ENCODE peak calls at places on chromosome 9, in seven cellular contexts. L, O, H, Q, N, W and S are unnamed samples.

GRCh38 chr9:131279927-131280530 is 3.7 kb upstream of the FAM78A start:
- DNase-seq in L (no peak), O (no peak), H (no peak), Q (no peak), N (no peak), W (no peak), S (peak)

GRCh38 chr9:37575921-37576721 is at the start of gene FBXO10:
- DNase-seq in L (peak), O (peak), H (peak), Q (peak), N (peak), W (peak), S (peak)

GRCh38 chr9:32672478-32672877 is 37.0 kb upstream of the TAF1L start:
- DNase-seq in L (no peak), O (peak), H (no peak), Q (no peak), N (no peak), W (no peak), S (peak)

GRCh38 chr9:114221706-114222465 is 66.5 kb downstream of the COL27A1 start:
- DNase-seq in L (no peak), O (peak), H (no peak), Q (no peak), N (no peak), W (no peak), S (no peak)

GRCh38 chr9:101791938-101792337 is 53.5 kb upstream of the GRIN3A start:
- DNase-seq in L (peak), O (peak), H (peak), Q (peak), N (peak), W (peak), S (peak)

GRCh38 chr9:32931129-32931528 is 70.3 kb downstream of the APTX start:
- DNase-seq in L (no peak), O (no peak), H (no peak), Q (no peak), N (no peak), W (no peak), S (no peak)

GRCh38 chr9:79335987-79336386 is 235.8 kb upstream of the TLE4 start:
- DNase-seq in L (no peak), O (no peak), H (no peak), Q (no peak), N (no peak), W (no peak), S (no peak)

GRCh38 chr9:136343121-136343883 is 16.0 kb downstream of the GPSM1 start:
- DNase-seq in L (no peak), O (no peak), H (no peak), Q (no peak), N (no peak), W (no peak), S (no peak)

GRCh38 chr9:121169094-121169601 is 32.5 kb downstream of the RAB14 start:
- DNase-seq in L (peak), O (peak), H (no peak), Q (no peak), N (no peak), W (peak), S (peak)

GRCh38 chr9:130463763-130464745 is 19.3 kb downstream of the ASS1 start:
- DNase-seq in L (no peak), O (no peak), H (no peak), Q (no peak), N (no peak), W (no peak), S (no peak)

GRCh38 chr9:76720245-76720644 is 44.0 kb upstream of the PCA3 start:
- DNase-seq in L (no peak), O (no peak), H (no peak), Q (no peak), N (no peak), W (no peak), S (no peak)

GRCh38 chr9:88049677-88050307 is 75.5 kb upstream of the CDK20 start:
- DNase-seq in L (no peak), O (no peak), H (no peak), Q (no peak), N (no peak), W (no peak), S (no peak)

GRCh38 chr9:115212832-115213231 is 94.9 kb upstream of the TNC start:
- DNase-seq in L (peak), O (no peak), H (peak), Q (no peak), N (no peak), W (no peak), S (no peak)

GRCh38 chr9:73995836-73996235 is 501.3 kb upstream of the RORB start:
- DNase-seq in L (no peak), O (no peak), H (no peak), Q (no peak), N (no peak), W (no peak), S (no peak)

GRCh38 chr9:90142580-90142979 is 500.0 kb downstream of the DIRAS2 start:
- DNase-seq in L (peak), O (peak), H (peak), Q (peak), N (peak), W (peak), S (peak)

GRCh38 chr9:118669986-118670385 is 699.2 kb downstream of the BRINP1 start:
- DNase-seq in L (no peak), O (no peak), H (no peak), Q (no peak), N (no peak), W (no peak), S (no peak)

GRCh38 chr9:114299286-114300152 is 23.4 kb upstream of the ORM1 start:
- DNase-seq in L (no peak), O (no peak), H (no peak), Q (no peak), N (no peak), W (no peak), S (no peak)

GRCh38 chr9:136387217-136387616 is 12.8 kb downstream of the SNAPC4 start:
- DNase-seq in L (no peak), O (no peak), H (no peak), Q (no peak), N (no peak), W (no peak), S (no peak)

GRCh38 chr9:34027845-34028574 is 20.7 kb downstream of the UBAP2 start:
- DNase-seq in L (no peak), O (no peak), H (no peak), Q (no peak), N (no peak), W (no peak), S (no peak)

GRCh38 chr9:20197976-20198685 is 409.3 kb upstream of the SLC24A2 start:
- DNase-seq in L (peak), O (peak), H (no peak), Q (peak), N (peak), W (peak), S (peak)

GRCh38 chr9:74391816-74392215 is 105.3 kb upstream of the RORB start:
- DNase-seq in L (no peak), O (no peak), H (no peak), Q (no peak), N (no peak), W (no peak), S (no peak)

GRCh38 chr9:83182071-83182470 is 119.1 kb upstream of the RASEF start:
- DNase-seq in L (no peak), O (no peak), H (no peak), Q (peak), N (no peak), W (no peak), S (no peak)

GRCh38 chr9:83188272-83188671 is 125.3 kb upstream of the RASEF start:
- DNase-seq in L (no peak), O (no peak), H (no peak), Q (no peak), N (no peak), W (no peak), S (no peak)

GRCh38 chr9:83191154-83191553 is 128.2 kb upstream of the RASEF start:
- DNase-seq in L (no peak), O (no peak), H (no peak), Q (no peak), N (no peak), W (no peak), S (no peak)

GRCh38 chr9:83186354-83186753 is 123.4 kb upstream of the RASEF start:
- DNase-seq in L (no peak), O (no peak), H (no peak), Q (no peak), N (no peak), W (no peak), S (no peak)

GRCh38 chr9:83185517-83186192 is 122.7 kb upstream of the RASEF start:
- DNase-seq in L (no peak), O (no peak), H (no peak), Q (no peak), N (peak), W (no peak), S (no peak)
- H2AFZ ChIP-seq in L (no peak), O (no peak), H (no peak), Q (peak), N (peak), W (no peak), S (no peak)

GRCh38 chr9:9003184-9003583 is 1203.6 kb upstream of the DMAC1 start:
- DNase-seq in L (no peak), O (no peak), H (no peak), Q (peak), N (peak), W (peak), S (no peak)
- TF ChIP-seq EZH2phosphoT487 in L (no peak), O (no peak), H (no peak), Q (no peak), N (no peak), W (no peak), S (no peak)

DNA sequence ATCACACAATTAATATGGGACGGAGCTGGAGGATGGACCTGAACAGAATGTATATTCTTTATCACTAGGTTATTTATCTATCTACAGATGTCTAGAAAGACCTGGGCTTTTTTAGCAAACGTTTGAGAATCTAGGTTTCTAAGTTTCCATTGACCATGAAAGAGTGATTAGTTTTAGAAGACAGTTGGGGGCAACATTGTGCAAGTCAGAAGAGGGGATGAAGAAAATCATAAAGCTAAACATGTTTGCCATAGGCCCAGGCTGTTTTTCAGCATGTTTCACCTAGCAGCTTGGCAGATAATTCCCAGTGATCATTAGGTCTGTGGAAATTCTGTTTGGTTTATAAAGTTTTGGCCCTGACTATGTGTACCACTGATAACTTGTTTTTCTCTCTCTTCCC is 44.1 kb upstream of the CDKN2B start:
- DNase-seq in L (no peak), O (peak), H (no peak), Q (no peak), N (no peak), W (no peak), S (no peak)
- H2AFZ ChIP-seq in L (no peak), O (peak), H (no peak), Q (no peak), N (no peak), W (no peak), S (no peak)

GRCh38 chr9:134526798-134527492 is 114.7 kb upstream of the COL5A1 start:
- DNase-seq in L (no peak), O (no peak), H (no peak), Q (no peak), N (no peak), W (no peak), S (peak)
- TF ChIP-seq EZH2phosphoT487 in L (no peak), O (no peak), H (no peak), Q (no peak), N (no peak), W (no peak), S (no peak)

DNA sequence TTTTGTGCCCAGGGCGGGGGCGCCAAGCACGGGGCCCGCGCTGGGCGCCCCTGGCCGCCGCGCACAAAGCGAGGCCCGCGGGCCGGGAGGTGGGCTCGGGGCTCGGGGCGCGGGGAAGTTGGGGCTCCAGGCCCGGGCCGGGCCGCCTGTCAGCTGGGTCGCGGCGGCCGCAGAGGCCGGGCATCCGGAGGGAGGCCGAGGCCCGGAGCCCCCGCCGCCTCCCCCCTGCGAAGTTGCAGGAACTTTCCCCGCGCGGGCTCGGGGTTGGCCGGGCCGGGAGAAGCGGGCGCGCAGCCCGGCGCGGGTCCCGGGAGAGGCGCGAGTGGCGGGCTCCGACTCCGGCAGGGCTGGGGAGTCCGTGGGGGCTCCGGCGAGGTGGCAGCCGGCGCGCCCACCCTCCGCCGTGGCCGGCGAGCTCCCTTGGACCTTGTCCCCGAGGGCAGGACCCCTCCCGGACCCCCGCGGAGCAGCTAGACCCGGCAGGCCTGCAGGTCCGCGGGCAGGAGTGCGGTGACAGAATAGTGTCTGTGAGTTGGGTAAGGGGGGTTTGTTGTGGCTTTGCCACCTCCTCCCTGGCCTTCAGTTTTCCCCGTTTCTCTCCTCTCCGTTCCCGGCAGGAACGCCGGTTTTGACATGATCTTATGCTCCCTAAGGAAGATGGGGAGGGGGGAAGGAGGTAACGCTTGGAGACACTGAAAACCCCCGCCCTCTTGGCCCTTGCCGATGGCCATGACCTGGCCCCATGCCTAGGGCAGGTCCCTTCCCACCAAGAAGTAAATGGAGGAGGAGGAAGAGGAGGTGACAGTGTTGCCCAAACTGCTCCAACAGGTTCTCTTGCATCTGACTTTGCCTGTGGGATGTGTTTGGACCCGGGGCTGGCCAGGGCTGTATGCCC is 908 bp downstream of the PHF2 start:
- DNase-seq in L (peak), O (peak), H (peak), Q (peak), N (peak), W (peak), S (peak)
- H2AFZ ChIP-seq in L (peak), O (peak), H (peak), Q (peak), N (peak), W (peak), S (peak)

DNA sequence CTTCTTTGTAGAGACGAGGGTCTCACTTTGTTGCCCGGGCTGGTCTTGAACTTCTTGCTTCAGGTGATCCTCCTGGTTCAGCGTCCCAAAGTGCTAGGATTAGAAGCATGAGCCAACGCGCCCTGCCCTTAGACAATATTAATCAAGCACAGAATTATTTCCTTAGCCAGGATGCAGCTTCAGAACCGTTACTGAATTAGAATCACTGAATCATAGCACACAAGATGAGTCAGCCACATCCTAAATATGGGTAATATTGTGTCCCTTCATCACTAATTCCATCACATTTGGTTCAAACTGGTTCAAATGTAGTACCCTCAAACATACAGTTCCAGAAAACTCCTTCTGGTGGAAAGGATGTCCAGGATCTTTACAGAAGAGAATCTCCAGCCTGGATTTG is 82.7 kb downstream of the BNC2 start:
- DNase-seq in L (no peak), O (peak), H (no peak), Q (no peak), N (no peak), W (no peak), S (peak)
- TF ChIP-seq EZH2phosphoT487 in L (no peak), O (no peak), H (no peak), Q (no peak), N (no peak), W (no peak), S (no peak)

DNA sequence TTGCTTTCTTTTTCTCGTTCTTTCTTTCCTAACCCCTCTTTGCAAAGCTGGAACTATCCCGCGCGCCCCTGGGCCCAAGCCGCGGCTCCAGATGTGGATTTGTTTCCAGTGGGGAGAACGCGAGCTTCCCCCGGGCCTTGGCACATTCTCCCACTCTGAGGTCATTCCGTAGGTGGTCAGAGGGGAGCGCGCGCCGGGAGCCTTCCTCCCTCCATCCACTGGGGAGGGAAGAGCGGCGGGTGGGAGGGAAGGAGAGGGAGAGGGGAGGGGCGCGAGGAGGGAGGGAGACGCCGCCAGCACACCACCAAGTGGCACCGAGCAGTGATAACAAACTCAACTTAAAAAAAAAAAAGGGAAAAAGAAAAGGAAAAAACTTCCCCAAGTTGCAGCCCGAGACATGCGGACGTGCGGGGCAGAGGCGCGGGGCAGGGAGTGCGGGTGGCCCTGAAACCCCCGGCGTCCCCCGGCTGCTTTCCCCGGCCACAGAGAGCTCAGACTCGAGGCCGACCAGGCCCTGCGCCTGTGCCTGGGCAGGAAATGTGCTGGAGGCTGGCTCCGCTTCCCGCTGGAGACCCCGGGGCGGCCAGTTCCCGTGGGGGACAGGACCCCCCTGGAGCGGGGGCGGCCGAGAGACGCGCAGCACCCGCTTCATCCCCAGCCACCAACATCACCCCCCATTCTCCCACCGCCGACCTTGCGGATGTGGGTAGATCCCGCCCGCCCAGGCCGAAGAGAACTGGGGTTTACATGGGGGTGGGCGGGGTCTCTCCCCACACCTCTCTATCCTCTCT is 3.1 kb downstream of the IER5L start:
- DNase-seq in L (peak), O (peak), H (peak), Q (peak), N (peak), W (peak), S (peak)
- H2AFZ ChIP-seq in L (peak), O (peak), H (peak), Q (no peak), N (no peak), W (no peak), S (peak)

GRCh38 chr9:22065431-22065830 is 56.3 kb upstream of the CDKN2B start:
- DNase-seq in L (no peak), O (no peak), H (no peak), Q (no peak), N (no peak), W (no peak), S (no peak)

GRCh38 chr9:22068369-22068768 is 59.3 kb upstream of the CDKN2B start:
- DNase-seq in L (no peak), O (no peak), H (no peak), Q (no peak), N (no peak), W (no peak), S (no peak)

GRCh38 chr9:22067196-22067595 is 58.1 kb upstream of the CDKN2B start:
- DNase-seq in L (no peak), O (no peak), H (no peak), Q (no peak), N (no peak), W (no peak), S (no peak)

GRCh38 chr9:22060831-22061383 is 51.8 kb upstream of the CDKN2B start:
- DNase-seq in L (no peak), O (no peak), H (no peak), Q (no peak), N (no peak), W (no peak), S (peak)

GRCh38 chr9:22064957-22065356 is 55.9 kb upstream of the CDKN2B start:
- DNase-seq in L (no peak), O (no peak), H (no peak), Q (no peak), N (no peak), W (no peak), S (no peak)
- TF ChIP-seq EZH2phosphoT487 in L (no peak), O (no peak), H (no peak), Q (no peak), N (no peak), W (no peak), S (no peak)

GRCh38 chr9:103372828-103373227 is 377.7 kb downstream of the CYLC2 start:
- DNase-seq in L (no peak), O (no peak), H (no peak), Q (no peak), N (no peak), W (no peak), S (no peak)

DNA sequence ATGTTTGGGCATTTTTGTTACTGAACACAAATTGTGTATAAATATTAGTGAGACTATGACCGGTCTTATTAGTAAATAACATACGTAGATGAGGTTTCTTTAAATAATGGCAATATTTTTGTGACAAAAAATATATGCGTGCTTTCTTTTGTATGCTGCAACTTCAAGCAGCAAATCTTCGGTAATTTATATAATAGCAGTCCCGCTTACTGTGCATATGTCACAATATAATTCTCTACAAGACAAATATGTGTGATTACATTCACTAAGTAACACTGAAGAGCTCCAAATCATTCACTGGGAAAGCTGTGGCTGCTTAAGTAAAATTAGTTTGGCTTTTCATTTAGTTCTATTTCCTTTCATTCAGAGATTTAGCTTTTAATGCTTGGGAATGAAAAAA is 376.0 kb downstream of the CYLC2 start:
- DNase-seq in L (no peak), O (no peak), H (no peak), Q (no peak), N (no peak), W (no peak), S (no peak)
- H2AFZ ChIP-seq in L (no peak), O (no peak), H (no peak), Q (no peak), N (no peak), W (no peak), S (no peak)